ENCODE peak calls at places on chromosomes 1 and 21, in nine cellular contexts. K is breast epithelium, Q is body of pancreas, U is astrocyte, X is uterus, W is caudate nucleus, Y is right lobe of liver, A is cardiac muscle cell, R is psoas muscle. T is an unnamed sample.

GRCh38 chr1:244138399-244138798 is 87.3 kb downstream of the ZBTB18 start:
- DNase-seq in K (no peak), Q (no peak), U (no peak), X (no peak), W (no peak), Y (no peak), A (no peak), R (no peak), T (no peak)

GRCh38 chr1:210400043-210400840 is 71.5 kb downstream of the HHAT start:
- DNase-seq in K (peak), Q (peak), U (peak), X (peak), W (peak), Y (peak), A (peak), R (no peak), T (peak)

GRCh38 chr1:37274896-37275631 is 199.3 kb upstream of the ZC3H12A start:
- DNase-seq in K (no peak), Q (no peak), U (no peak), X (no peak), W (peak), Y (no peak), A (no peak), R (no peak), T (no peak)

GRCh38 chr1:54353959-54354358 is 52.2 kb downstream of the SSBP3 start:
- DNase-seq in K (no peak), Q (no peak), U (no peak), X (no peak), W (no peak), Y (no peak), A (no peak), R (no peak), T (no peak)

GRCh38 chr1:214330240-214330639 is 49.3 kb downstream of the SMYD2 start:
- DNase-seq in K (no peak), Q (no peak), U (no peak), X (no peak), W (no peak), Y (no peak), A (no peak), R (no peak), T (no peak)

GRCh38 chr1:153308540-153308939 is 4.2 kb downstream of the PGLYRP3 start:
- DNase-seq in K (no peak), Q (no peak), U (no peak), X (no peak), W (no peak), Y (no peak), A (no peak), R (no peak), T (no peak)

GRCh38 chr1:225607355-225607754 is 45.6 kb downstream of the ENAH start:
- DNase-seq in K (no peak), Q (no peak), U (no peak), X (no peak), W (no peak), Y (no peak), A (no peak), R (no peak), T (no peak)

GRCh38 chr1:234918216-234918841 is 210.3 kb downstream of the TOMM20 start:
- DNase-seq in K (no peak), Q (peak), U (peak), X (no peak), W (no peak), Y (peak), A (no peak), R (no peak), T (no peak)

GRCh38 chr1:151693057-151693651 is 23.4 kb downstream of the CELF3 start:
- DNase-seq in K (no peak), Q (no peak), U (peak), X (no peak), W (no peak), Y (no peak), A (peak), R (no peak), T (no peak)

GRCh38 chr1:42999308-42999707 is 40.6 kb upstream of the SLC2A1 start:
- DNase-seq in K (no peak), Q (no peak), U (peak), X (no peak), W (no peak), Y (no peak), A (no peak), R (no peak), T (no peak)

GRCh38 chr1:247335871-247336270 is 4.2 kb upstream of the ZNF496 start:
- DNase-seq in K (no peak), Q (no peak), U (no peak), X (peak), W (no peak), Y (peak), A (no peak), R (no peak), T (no peak)

GRCh38 chr1:65075123-65075976 is 72.7 kb upstream of the AK4 start:
- DNase-seq in K (peak), Q (peak), U (peak), X (peak), W (no peak), Y (peak), A (peak), R (no peak), T (peak)

GRCh38 chr1:185342017-185342416 is 25.0 kb upstream of the IVNS1ABP start:
- DNase-seq in K (no peak), Q (no peak), U (no peak), X (no peak), W (no peak), Y (no peak), A (no peak), R (no peak), T (no peak)

GRCh38 chr21:25179116-25179515 is 428.2 kb downstream of the MRPL39 start:
- DNase-seq in K (no peak), Q (no peak), U (peak), X (no peak), W (no peak), Y (no peak), A (no peak), R (no peak), T (no peak)

GRCh38 chr21:23960769-23961168 is 1646.5 kb downstream of the MRPL39 start:
- DNase-seq in K (no peak), Q (no peak), U (no peak), X (no peak), W (no peak), Y (no peak), A (no peak), R (no peak), T (no peak)

GRCh38 chr1:173295995-173296394 is 88.9 kb upstream of the TNFSF4 start:
- DNase-seq in K (no peak), Q (no peak), U (peak), X (no peak), W (no peak), Y (no peak), A (no peak), R (no peak), T (no peak)

GRCh38 chr1:11535761-11536572 is 57.0 kb downstream of the DISP3 start:
- DNase-seq in K (no peak), Q (no peak), U (no peak), X (no peak), W (no peak), Y (no peak), A (no peak), R (no peak), T (no peak)

GRCh38 chr1:221530791-221531190 is 211.1 kb downstream of the DUSP10 start:
- DNase-seq in K (no peak), Q (no peak), U (no peak), X (no peak), W (no peak), Y (no peak), A (no peak), R (no peak), T (no peak)

GRCh38 chr1:55217226-55217996 is 2.2 kb upstream of the USP24 start:
- DNase-seq in K (no peak), Q (no peak), U (no peak), X (no peak), W (no peak), Y (no peak), A (no peak), R (no peak), T (no peak)

GRCh38 chr1:154819628-154820590 is 50.2 kb downstream of the KCNN3 start:
- DNase-seq in K (no peak), Q (peak), U (no peak), X (no peak), W (no peak), Y (no peak), A (peak), R (no peak), T (peak)

GRCh38 chr1:183812686-183813569 is 8.0 kb downstream of the RGL1 start:
- DNase-seq in K (no peak), Q (no peak), U (peak), X (no peak), W (no peak), Y (no peak), A (peak), R (no peak), T (no peak)

GRCh38 chr21:40555129-40555528 is 291.8 kb downstream of the DSCAM start:
- DNase-seq in K (no peak), Q (no peak), U (no peak), X (no peak), W (no peak), Y (no peak), A (no peak), R (no peak), T (no peak)

GRCh38 chr1:246161626-246162025 is 345.5 kb downstream of the SMYD3 start:
- DNase-seq in K (no peak), Q (no peak), U (peak), X (no peak), W (no peak), Y (no peak), A (no peak), R (no peak), T (no peak)

GRCh38 chr1:174123843-174124242 is 35.5 kb upstream of the RABGAP1L start:
- DNase-seq in K (no peak), Q (no peak), U (no peak), X (no peak), W (no peak), Y (no peak), A (no peak), R (no peak), T (no peak)

GRCh38 chr1:51325878-51326755 is 4.2 kb downstream of the TTC39A start:
- DNase-seq in K (no peak), Q (no peak), U (no peak), X (no peak), W (peak), Y (no peak), A (peak), R (no peak), T (no peak)

GRCh38 chr1:246785536-246786111 is 61.4 kb downstream of the SCCPDH start:
- DNase-seq in K (no peak), Q (no peak), U (no peak), X (no peak), W (no peak), Y (no peak), A (no peak), R (no peak), T (no peak)

GRCh38 chr1:98316286-98316685 is 345.2 kb upstream of the SNX7 start:
- DNase-seq in K (no peak), Q (no peak), U (peak), X (no peak), W (no peak), Y (no peak), A (no peak), R (no peak), T (no peak)

GRCh38 chr1:116794804-116795481 is 40.7 kb downstream of the CD2 start:
- DNase-seq in K (no peak), Q (no peak), U (no peak), X (no peak), W (no peak), Y (no peak), A (no peak), R (no peak), T (no peak)

GRCh38 chr1:75996196-75996595 is 64.0 kb upstream of the ASB17 start:
- DNase-seq in K (no peak), Q (no peak), U (peak), X (no peak), W (no peak), Y (no peak), A (no peak), R (no peak), T (no peak)

GRCh38 chr1:30525980-30526651 is 197.3 kb downstream of the MATN1 start:
- DNase-seq in K (no peak), Q (no peak), U (peak), X (peak), W (no peak), Y (no peak), A (peak), R (peak), T (no peak)

GRCh38 chr1:59055908-59056719 is 240.8 kb upstream of the FGGY start:
- DNase-seq in K (peak), Q (peak), U (peak), X (peak), W (no peak), Y (no peak), A (no peak), R (no peak), T (no peak)

GRCh38 chr1:200081151-200081981 is 53.9 kb downstream of the NR5A2 start:
- DNase-seq in K (no peak), Q (no peak), U (peak), X (no peak), W (no peak), Y (no peak), A (no peak), R (no peak), T (no peak)

GRCh38 chr1:54699936-54700525 is 15.6 kb upstream of the TTC4 start:
- DNase-seq in K (no peak), Q (no peak), U (no peak), X (no peak), W (no peak), Y (no peak), A (no peak), R (no peak), T (no peak)

GRCh38 chr1:214233856-214234634 is 46.9 kb upstream of the SMYD2 start:
- DNase-seq in K (no peak), Q (no peak), U (no peak), X (no peak), W (no peak), Y (no peak), A (no peak), R (no peak), T (no peak)

GRCh38 chr1:215636258-215636965 is 69.3 kb downstream of the KCTD3 start:
- DNase-seq in K (peak), Q (no peak), U (peak), X (no peak), W (no peak), Y (peak), A (no peak), R (peak), T (no peak)

GRCh38 chr1:215637041-215637573 is 70.0 kb downstream of the KCTD3 start:
- DNase-seq in K (peak), Q (peak), U (peak), X (no peak), W (no peak), Y (peak), A (no peak), R (peak), T (no peak)

GRCh38 chr1:215643592-215644321 is 76.7 kb downstream of the KCTD3 start:
- DNase-seq in K (no peak), Q (no peak), U (peak), X (no peak), W (no peak), Y (no peak), A (no peak), R (no peak), T (no peak)

GRCh38 chr1:215645182-215645581 is 78.1 kb downstream of the KCTD3 start:
- DNase-seq in K (no peak), Q (no peak), U (no peak), X (no peak), W (no peak), Y (no peak), A (no peak), R (no peak), T (no peak)

GRCh38 chr1:215640429-215641148 is 73.5 kb downstream of the KCTD3 start:
- DNase-seq in K (no peak), Q (no peak), U (no peak), X (no peak), W (no peak), Y (no peak), A (no peak), R (no peak), T (no peak)
- H3K27ac ChIP-seq in K (no peak), Q (no peak), U (no peak), X (no peak), W (no peak), Y (peak), A (no peak), R (no peak), T (no peak)

GRCh38 chr1:201625711-201626300 is 86.9 kb downstream of the NAV1 start:
- DNase-seq in K (no peak), Q (no peak), U (no peak), X (no peak), W (no peak), Y (no peak), A (no peak), R (no peak), T (no peak)
- H3K27ac ChIP-seq in K (no peak), Q (no peak), U (peak), X (peak), W (no peak), Y (no peak), A (no peak), R (no peak), T (no peak)

GRCh38 chr21:44701023-44701400 is 4.0 kb downstream of the KRTAP10-12 start:
- DNase-seq in K (no peak), Q (no peak), U (no peak), X (no peak), W (no peak), Y (no peak), A (no peak), R (no peak), T (no peak)

GRCh38 chr21:44701541-44701940 is 4.6 kb downstream of the KRTAP10-12 start:
- DNase-seq in K (no peak), Q (no peak), U (no peak), X (no peak), W (no peak), Y (no peak), A (no peak), R (no peak), T (no peak)

GRCh38 chr21:44702111-44702972 is 5.4 kb downstream of the KRTAP10-12 start:
- DNase-seq in K (peak), Q (no peak), U (no peak), X (peak), W (no peak), Y (no peak), A (no peak), R (peak), T (no peak)

GRCh38 chr21:44699502-44700001 is 2.6 kb downstream of the KRTAP10-12 start:
- DNase-seq in K (peak), Q (no peak), U (no peak), X (no peak), W (no peak), Y (no peak), A (no peak), R (peak), T (no peak)

DNA sequence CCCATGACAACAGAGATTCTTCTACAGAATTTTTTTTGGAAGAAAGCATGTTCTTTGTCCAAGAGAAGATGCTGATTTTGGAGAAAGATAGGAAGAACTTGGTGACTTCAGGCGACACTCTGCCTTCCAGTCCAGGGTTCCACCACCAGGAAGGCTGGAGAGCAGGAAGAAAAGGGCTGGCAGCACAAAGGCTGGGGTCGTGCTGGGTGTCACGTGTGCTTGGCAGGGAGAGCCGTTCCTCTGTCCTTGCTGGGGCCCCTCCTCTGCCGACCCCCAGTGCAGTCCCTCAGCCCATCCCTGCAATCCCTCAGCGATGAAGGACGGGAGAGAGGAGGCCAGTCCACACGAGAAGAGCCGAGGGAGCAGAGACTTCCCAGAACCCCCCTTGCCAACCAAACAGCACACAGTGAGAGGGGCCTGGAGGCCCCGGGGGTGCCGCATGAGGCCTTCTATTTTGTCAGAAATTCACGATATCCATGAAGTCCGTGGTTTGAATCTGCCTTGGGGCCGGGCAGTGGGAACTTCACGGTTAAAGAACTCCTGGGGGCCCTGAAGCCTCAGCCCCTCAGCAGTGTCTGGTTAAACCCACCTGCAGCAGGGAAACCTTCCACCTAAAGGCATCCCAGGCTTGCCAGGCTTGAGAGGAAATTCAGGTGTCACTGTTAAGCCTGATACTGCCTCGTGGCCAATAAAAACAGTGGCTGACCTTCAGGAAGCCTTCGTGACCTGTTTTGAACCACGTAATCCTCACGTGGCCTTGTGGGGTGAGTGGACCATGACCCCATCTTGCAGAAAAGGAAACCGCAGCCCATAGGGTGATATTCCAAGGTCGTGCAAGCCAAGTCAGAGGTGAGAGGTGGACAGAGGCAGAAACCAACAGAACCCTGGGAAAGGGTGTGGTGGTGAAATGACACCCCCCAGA is 3.4 kb downstream of the KRTAP10-12 start:
- DNase-seq in K (peak), Q (no peak), U (no peak), X (no peak), W (no peak), Y (no peak), A (no peak), R (no peak), T (no peak)
- H3K27ac ChIP-seq in K (no peak), Q (no peak), U (no peak), X (no peak), W (no peak), Y (no peak), A (no peak), R (no peak), T (no peak)

GRCh38 chr1:24415334-24415909 is at the start of gene NIPAL3:
- DNase-seq in K (peak), Q (peak), U (peak), X (peak), W (peak), Y (peak), A (peak), R (peak), T (peak)

GRCh38 chr1:24416666-24417391 is 1.2 kb downstream of the NIPAL3 start:
- DNase-seq in K (no peak), Q (no peak), U (peak), X (no peak), W (no peak), Y (no peak), A (no peak), R (no peak), T (peak)

GRCh38 chr1:24415910-24416665 is 486 bp downstream of the NIPAL3 start:
- DNase-seq in K (peak), Q (peak), U (peak), X (no peak), W (no peak), Y (no peak), A (peak), R (no peak), T (no peak)

GRCh38 chr1:24413350-24414163 is at the start of gene STPG1:
- DNase-seq in K (peak), Q (peak), U (peak), X (peak), W (peak), Y (peak), A (peak), R (peak), T (peak)

DNA sequence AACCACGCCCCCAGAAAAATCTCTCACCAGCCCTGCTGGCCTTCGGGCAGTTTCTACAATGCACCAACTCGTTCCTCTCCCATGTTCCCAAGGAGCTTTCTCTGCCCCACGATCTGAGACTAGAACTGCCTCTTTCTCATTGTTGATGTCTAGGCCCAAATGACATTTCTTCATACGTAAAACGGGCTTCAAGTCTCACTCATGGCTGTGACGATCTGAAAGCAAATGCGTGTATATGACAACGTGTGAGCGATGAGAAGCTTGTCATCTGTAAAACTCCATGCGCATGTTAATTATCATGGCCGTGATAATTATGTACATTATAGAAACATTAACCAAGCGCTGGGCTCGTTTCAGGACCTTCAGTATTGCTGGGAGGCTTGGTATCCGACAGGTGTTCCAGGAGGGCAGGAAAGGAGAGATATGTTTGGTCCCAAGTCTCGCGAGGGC is 693 bp upstream of the NIPAL3 start:
- DNase-seq in K (no peak), Q (peak), U (no peak), X (no peak), W (no peak), Y (no peak), A (no peak), R (no peak), T (no peak)
- H3K27ac ChIP-seq in K (peak), Q (peak), U (no peak), X (peak), W (no peak), Y (no peak), A (no peak), R (no peak), T (peak)

DNA sequence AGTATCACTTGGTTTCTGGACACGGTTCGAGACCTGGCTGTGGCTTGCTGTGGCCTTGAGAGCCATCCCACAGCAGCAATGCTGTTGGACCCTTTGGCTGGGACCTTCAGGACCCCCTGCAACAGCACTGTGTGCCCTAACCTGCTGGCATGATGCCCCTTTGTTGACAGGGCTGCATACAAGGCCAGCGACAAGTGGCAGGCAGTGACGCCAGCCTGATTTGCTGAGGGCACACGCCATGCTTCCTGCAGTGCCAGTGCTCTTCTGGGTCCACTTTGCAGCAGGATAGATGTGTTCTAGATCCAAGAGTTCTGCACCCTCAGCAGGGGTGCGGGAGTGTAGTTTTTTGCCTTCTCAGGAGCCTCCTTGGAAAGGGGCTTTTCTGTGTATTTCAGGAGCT is 32.8 kb downstream of the COQ8A start:
- DNase-seq in K (no peak), Q (peak), U (no peak), X (no peak), W (no peak), Y (no peak), A (no peak), R (peak), T (no peak)
- H3K27ac ChIP-seq in K (peak), Q (peak), U (no peak), X (peak), W (peak), Y (no peak), A (peak), R (peak), T (no peak)